ENCODE peak calls at places on chromosomes 11 and 22, in ten cellular contexts. S is uterus, T is IMR-90, X is vagina, R is transverse colon, V is HCT116, U is body of pancreas, P is ovary, M is heart left ventricle, C is spleen. W is an unnamed sample.

GRCh38 chr11:19380375-19380774 is 139.6 kb upstream of the E2F8 start:
- DNase-seq in M (no peak), C (no peak), S (no peak), P (no peak), X (no peak), U (no peak), T (peak), R (no peak), V (peak), W (no peak)

GRCh38 chr11:43908191-43908590 is 27.6 kb downstream of the ALKBH3 start:
- DNase-seq in X (no peak), T (no peak), R (no peak), C (no peak), S (no peak), M (no peak), V (no peak), U (no peak), P (no peak), W (no peak)

GRCh38 chr22:50733521-50734342 is 4.3 kb upstream of the ACR start:
- DNase-seq in P (peak), C (peak), S (peak), U (peak), V (no peak), T (peak), X (no peak), R (peak), M (no peak), W (no peak)

GRCh38 chr11:1162153-1162497 is 4.4 kb downstream of the MUC5AC start:
- DNase-seq in X (no peak), V (no peak), C (no peak), P (no peak), M (no peak), T (no peak), R (no peak), U (no peak), S (no peak), W (no peak)

GRCh38 chr11:126403039-126403438 is 47.6 kb downstream of the ST3GAL4 start:
- DNase-seq in X (no peak), V (no peak), R (peak), S (no peak), P (peak), C (no peak), U (no peak), T (no peak), M (no peak), W (no peak)

GRCh38 chr22:19730662-19731360 is 7.5 kb downstream of the GP1BB start:
- DNase-seq in X (no peak), S (peak), U (peak), M (peak), P (peak), R (peak), C (peak), T (peak), V (peak), W (peak)

GRCh38 chr22:44063462-44064371 is 39.6 kb downstream of the PARVB start:
- DNase-seq in R (no peak), U (no peak), X (no peak), S (no peak), C (no peak), P (no peak), M (no peak), V (no peak), T (no peak), W (no peak)

GRCh38 chr22:20985720-20986119 is 3.6 kb downstream of the LZTR1 start:
- DNase-seq in M (no peak), V (no peak), S (no peak), P (no peak), R (no peak), T (no peak), C (no peak), X (no peak), U (no peak), W (no peak)

GRCh38 chr22:23220485-23221350 is 40.4 kb downstream of the BCR start:
- DNase-seq in C (peak), P (no peak), S (no peak), X (no peak), T (peak), V (no peak), M (no peak), R (peak), U (no peak), W (no peak)

GRCh38 chr22:49185312-49185969 is 642.2 kb downstream of the BRD1 start:
- DNase-seq in U (no peak), P (no peak), X (no peak), M (peak), C (peak), R (no peak), V (no peak), T (no peak), S (no peak), W (no peak)

GRCh38 chr11:33970984-33971466 is 79.1 kb upstream of the LMO2 start:
- DNase-seq in R (peak), X (no peak), M (no peak), U (peak), C (no peak), V (peak), T (peak), P (peak), S (peak), W (peak)

GRCh38 chr11:129694538-129694937 is 121.1 kb upstream of the TMEM45B start:
- DNase-seq in M (no peak), U (no peak), V (no peak), X (no peak), C (no peak), S (no peak), P (no peak), R (peak), T (no peak), W (no peak)

DNA sequence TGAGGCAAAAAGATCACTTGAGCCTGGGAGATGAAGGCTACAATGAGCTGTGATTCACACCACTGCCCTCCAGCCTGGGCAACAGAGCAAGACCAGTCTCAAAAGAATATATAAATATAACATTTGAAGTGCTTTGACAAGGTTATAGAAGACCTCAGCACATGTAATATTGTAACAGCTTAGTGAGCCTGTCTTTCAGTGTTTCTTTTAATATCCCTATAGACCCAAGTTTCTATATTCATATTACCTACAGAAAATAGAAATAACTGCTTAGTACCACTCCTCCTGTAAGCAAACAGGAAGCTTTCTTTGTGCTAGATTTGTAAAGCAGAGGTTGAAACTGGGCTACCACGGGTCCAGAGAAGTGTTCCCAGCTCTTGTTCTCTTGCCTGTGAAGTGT is 68.3 kb downstream of the PPP2R1B start:
- DNase-seq in P (no peak), R (no peak), X (no peak), S (no peak), T (no peak), V (no peak), M (no peak), C (no peak), U (no peak), W (no peak)
- H3K4me3 ChIP-seq in P (no peak), R (no peak), X (no peak), S (no peak), T (no peak), V (no peak), M (no peak), C (no peak), U (no peak), W (no peak)

DNA sequence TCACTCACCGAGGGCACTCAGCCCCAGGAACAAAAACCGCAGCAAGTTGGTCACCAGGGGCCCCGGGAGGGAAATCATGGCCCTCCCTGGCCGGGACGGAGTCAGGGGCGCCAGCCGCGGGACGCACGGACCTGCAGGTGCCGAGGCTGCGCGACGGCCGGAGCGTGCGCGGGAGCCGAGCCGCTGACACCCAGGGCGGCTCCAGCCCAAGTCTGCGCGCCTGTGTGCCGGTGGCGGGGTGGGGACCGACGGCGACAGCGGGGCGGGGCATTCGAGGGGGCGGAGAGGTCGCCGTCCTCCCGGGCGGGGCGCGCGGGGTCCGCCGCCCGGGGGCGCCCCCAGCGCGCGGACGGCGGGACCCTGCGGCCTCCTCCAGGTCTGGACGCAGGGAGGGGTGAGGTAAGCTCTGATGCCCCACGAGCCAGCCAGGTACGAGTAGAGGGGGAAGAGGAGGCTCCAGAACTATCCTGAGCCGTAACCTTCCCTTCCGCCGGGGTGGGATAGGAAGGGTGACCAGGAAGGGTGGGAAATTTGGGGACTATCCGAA is at the start of gene ESAM:
- DNase-seq in C (peak), M (peak), S (no peak), X (no peak), R (peak), U (peak), V (no peak), T (no peak), P (no peak), W (peak)
- TF ChIP-seq POLR2A in C (no peak), M (peak), S (peak), X (no peak), R (peak), U (peak), V (no peak), T (no peak), P (no peak), W (no peak)

GRCh38 chr11:121117753-121118152 is 16.7 kb downstream of the TECTA start:
- DNase-seq in R (no peak), T (no peak), M (no peak), X (no peak), V (no peak), P (no peak), U (no peak), C (no peak), S (no peak), W (no peak)
- H3K4me3 ChIP-seq in R (no peak), T (no peak), M (no peak), X (no peak), V (no peak), P (no peak), U (no peak), C (no peak), S (no peak), W (no peak)

GRCh38 chr11:130858215-130858614 is 58.1 kb downstream of the SNX19 start:
- DNase-seq in C (no peak), U (peak), M (no peak), T (no peak), V (peak), X (peak), P (no peak), S (no peak), R (no peak), W (no peak)

GRCh38 chr11:130865091-130865771 is 51.0 kb downstream of the SNX19 start:
- DNase-seq in C (no peak), M (no peak), R (no peak), X (peak), U (no peak), V (no peak), S (no peak), T (no peak), P (no peak), W (no peak)

GRCh38 chr11:130861902-130862552 is 54.3 kb downstream of the SNX19 start:
- DNase-seq in X (peak), R (peak), U (peak), V (peak), C (peak), M (peak), S (peak), P (peak), T (peak), W (peak)

GRCh38 chr11:130861283-130861682 is 55.0 kb downstream of the SNX19 start:
- DNase-seq in S (no peak), X (no peak), T (no peak), V (no peak), R (no peak), P (no peak), M (no peak), C (no peak), U (no peak), W (no peak)

GRCh38 chr11:130859896-130860295 is 56.4 kb downstream of the SNX19 start:
- DNase-seq in R (no peak), U (no peak), M (no peak), S (no peak), V (no peak), C (no peak), P (no peak), T (no peak), X (no peak), W (no peak)
- TF ChIP-seq POLR2A in R (no peak), U (no peak), M (no peak), S (no peak), V (no peak), C (no peak), P (no peak), T (no peak), X (no peak), W (no peak)

GRCh38 chr11:10692716-10693115 is 839 bp downstream of the IRAG1 start:
- DNase-seq in U (no peak), T (no peak), X (no peak), S (no peak), C (no peak), V (no peak), M (no peak), R (no peak), P (no peak), W (no peak)
- H3K4me3 ChIP-seq in U (no peak), T (peak), X (peak), S (peak), C (peak), V (no peak), M (peak), R (peak), P (peak), W (peak)

DNA sequence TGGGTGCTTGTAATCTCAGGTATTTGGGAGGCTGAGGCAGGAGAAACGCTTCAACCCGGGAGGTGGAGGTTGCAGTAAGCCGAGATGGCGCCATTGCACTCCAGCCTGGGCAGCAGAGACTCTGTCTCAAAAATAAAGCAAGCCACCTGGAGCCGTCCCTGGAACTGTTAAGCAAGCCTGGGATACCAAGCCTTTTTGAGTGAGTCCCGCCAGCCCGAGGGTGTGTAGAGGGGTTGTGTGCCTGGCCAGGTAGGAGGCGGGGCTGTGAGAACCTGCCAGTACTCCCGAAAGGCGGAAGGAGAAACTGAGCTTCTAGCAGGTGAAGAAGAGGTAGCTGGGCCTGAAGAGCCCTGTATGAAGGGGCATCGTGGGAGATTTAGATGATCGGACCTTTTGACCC is 52.4 kb downstream of the TRIOBP start:
- DNase-seq in C (no peak), R (no peak), M (no peak), X (no peak), T (no peak), S (no peak), P (no peak), U (peak), V (no peak), W (peak)
- TF ChIP-seq POLR2A in C (no peak), R (no peak), M (no peak), X (no peak), T (no peak), S (no peak), P (no peak), U (no peak), V (no peak), W (no peak)

GRCh38 chr11:110295086-110295485 is 1.3 kb downstream of the RDX start:
- DNase-seq in S (no peak), M (no peak), X (no peak), T (no peak), C (no peak), U (no peak), P (no peak), V (no peak), R (no peak), W (no peak)
- H3K4me3 ChIP-seq in S (peak), M (peak), X (peak), T (peak), C (peak), U (peak), P (peak), V (peak), R (peak), W (peak)

DNA sequence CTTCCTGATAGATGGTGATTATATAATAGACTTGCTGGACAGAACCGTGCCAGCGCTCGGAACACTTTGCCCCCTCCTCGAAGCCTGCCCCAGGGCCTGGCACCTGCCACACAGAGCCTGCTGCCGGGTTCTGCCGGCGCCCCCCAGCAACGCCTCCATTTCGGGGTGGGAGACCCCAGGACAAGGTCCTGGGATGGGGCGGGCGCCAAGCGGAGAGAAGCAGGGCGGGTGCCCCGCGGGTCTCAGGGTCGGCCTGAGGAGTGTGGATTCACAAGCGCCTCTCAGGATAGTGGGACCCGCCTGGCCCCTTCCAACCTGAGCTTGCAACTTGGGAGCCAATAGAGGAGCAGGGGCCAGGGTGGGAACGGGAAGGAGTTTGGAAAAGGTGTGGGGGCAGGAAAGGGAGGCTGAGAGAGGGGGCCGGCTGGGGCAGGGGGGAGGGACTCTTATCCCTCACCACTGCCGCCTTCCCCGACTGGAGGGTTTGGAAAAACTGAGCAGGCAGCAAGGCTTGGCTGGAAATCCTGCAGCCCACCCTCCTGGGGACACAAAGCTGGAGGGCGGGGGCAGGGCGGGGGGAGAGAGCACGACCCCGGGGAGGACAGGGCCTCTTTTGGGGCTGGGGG is 3.3 kb upstream of the BCL9L start:
- DNase-seq in C (peak), U (peak), T (peak), S (peak), V (no peak), M (peak), P (no peak), X (peak), R (no peak), W (no peak)
- TF ChIP-seq POLR2A in C (no peak), U (no peak), T (no peak), S (no peak), V (no peak), M (no peak), P (no peak), X (no peak), R (no peak), W (no peak)

W was measured in stomach.